ENCODE peak calls at places on chromosomes 13 and 19, in seven cellular contexts. U, J, R, Q, E, C and V are unnamed samples. For H3K4me1, the result is how much of the 10 kb centered on the place peaks cover.

GRCh38 chr19:16825312-16826168 is 3.7 kb upstream of the SIN3B start:
- DNase-seq in Q (peak), U (peak), E (no peak), J (no peak), R (no peak), C (peak), V (no peak)

GRCh38 chr13:34883381-34883780 is 58.7 kb upstream of the NBEA start:
- DNase-seq in E (no peak), Q (no peak), R (no peak), U (no peak), C (no peak), J (no peak), V (no peak)

GRCh38 chr19:28578208-28578607 is 634.7 kb downstream of the UQCRFS1 start:
- DNase-seq in Q (no peak), C (no peak), U (no peak), R (no peak), E (no peak), J (no peak), V (no peak)

GRCh38 chr19:29515706-29516357 is 10.0 kb upstream of the VSTM2B start:
- DNase-seq in Q (no peak), C (peak), R (no peak), U (no peak), J (peak), E (peak), V (no peak)

GRCh38 chr19:42309686-42310085 is 3.4 kb upstream of the TMEM145 start:
- DNase-seq in Q (no peak), J (no peak), R (no peak), C (no peak), U (no peak), E (no peak), V (no peak)

GRCh38 chr13:33349996-33350826 is 64.7 kb upstream of the STARD13 start:
- DNase-seq in J (peak), C (peak), R (no peak), U (peak), E (peak), Q (peak), V (no peak)

GRCh38 chr19:49161987-49162386 is 4.4 kb downstream of the TRPM4 start:
- DNase-seq in J (no peak), U (no peak), Q (peak), C (peak), E (no peak), R (no peak), V (no peak)

GRCh38 chr13:46751811-46752635 is 44.9 kb downstream of the ESD start:
- DNase-seq in J (no peak), U (no peak), Q (peak), R (no peak), E (no peak), C (no peak), V (no peak)

GRCh38 chr13:112890316-112891131 is 78.5 kb upstream of the MCF2L start:
- DNase-seq in E (peak), C (no peak), J (peak), R (no peak), Q (no peak), U (no peak), V (no peak)

GRCh38 chr13:23583491-23583890 is 13.3 kb downstream of the TNFRSF19 start:
- DNase-seq in J (no peak), U (peak), E (no peak), C (no peak), Q (no peak), R (no peak), V (no peak)

GRCh38 chr19:16527971-16528521 is 14.2 kb downstream of the CHERP start:
- DNase-seq in J (no peak), C (no peak), R (no peak), E (no peak), U (peak), Q (peak), V (no peak)

GRCh38 chr13:101317986-101318523 is 98.3 kb downstream of the NALCN start:
- DNase-seq in U (no peak), J (no peak), C (no peak), E (no peak), R (no peak), Q (no peak), V (no peak)

GRCh38 chr19:55372316-55373081 is 2.2 kb upstream of the IL11 start:
- DNase-seq in R (no peak), E (no peak), Q (peak), C (no peak), U (no peak), J (no peak), V (no peak)

GRCh38 chr19:39304185-39304513 is 7.9 kb downstream of the IFNL1 start:
- DNase-seq in R (no peak), C (no peak), E (no peak), U (no peak), J (no peak), Q (no peak), V (no peak)

GRCh38 chr13:21326155-21327030 is 132.7 kb downstream of the ZDHHC20 start:
- DNase-seq in E (no peak), R (no peak), U (peak), J (peak), Q (peak), C (no peak), V (no peak)

GRCh38 chr19:40744554-40745401 is 5.5 kb downstream of the ACTMAP start:
- DNase-seq in Q (no peak), R (no peak), C (no peak), E (peak), J (no peak), U (no peak), V (no peak)

GRCh38 chr13:38641164-38641948 is 45.5 kb upstream of the FREM2 start:
- DNase-seq in Q (peak), E (no peak), U (no peak), C (no peak), R (no peak), J (no peak), V (no peak)

GRCh38 chr19:13796301-13797057 is 1.2 kb downstream of the ZSWIM4 start:
- DNase-seq in R (peak), J (no peak), E (peak), Q (peak), C (peak), U (peak), V (no peak)

GRCh38 chr13:34942732-34943674 is 933 bp downstream of the NBEA start:
- DNase-seq in E (peak), J (peak), U (no peak), R (no peak), Q (peak), C (peak), V (no peak)

GRCh38 chr13:94617389-94618000 is 15.8 kb downstream of the GPR180 start:
- DNase-seq in R (no peak), E (no peak), Q (peak), C (no peak), U (peak), J (no peak), V (no peak)

GRCh38 chr13:28679628-28680027 is 20.7 kb downstream of the POMP start:
- DNase-seq in J (no peak), C (no peak), R (no peak), Q (peak), U (peak), E (no peak), V (no peak)

GRCh38 chr13:30766234-30766633 is 30.9 kb downstream of the ALOX5AP start:
- DNase-seq in Q (no peak), U (no peak), J (no peak), R (no peak), C (no peak), E (no peak), V (no peak)

GRCh38 chr13:34943675-34944634 is 1.9 kb downstream of the NBEA start:
- DNase-seq in C (no peak), U (no peak), E (no peak), J (no peak), Q (no peak), R (no peak), V (no peak)

GRCh38 chr13:29991343-29991742 is 140.9 kb upstream of the UBL3 start:
- DNase-seq in C (no peak), J (no peak), E (no peak), U (peak), R (no peak), Q (peak), V (no peak)

GRCh38 chr13:23753523-23753922 is 135.7 kb downstream of the MIPEP start:
- DNase-seq in C (no peak), R (no peak), U (peak), E (no peak), Q (peak), J (no peak), V (no peak)

GRCh38 chr13:45584816-45585215 is 30.7 kb downstream of the ERICH6B start:
- DNase-seq in E (no peak), J (no peak), C (no peak), Q (peak), U (no peak), R (no peak), V (no peak)

GRCh38 chr19:5220866-5221265 is 119.7 kb downstream of the PTPRS start:
- DNase-seq in R (no peak), E (no peak), U (no peak), J (no peak), C (no peak), Q (no peak), V (no peak)

GRCh38 chr19:29528350-29528945 is 2.7 kb downstream of the VSTM2B start:
- DNase-seq in J (peak), R (no peak), C (peak), U (peak), E (no peak), Q (peak), V (no peak)

GRCh38 chr13:43083750-43084149 is 60.4 kb downstream of the DNAJC15 start:
- DNase-seq in Q (no peak), J (no peak), R (no peak), E (no peak), U (no peak), C (no peak), V (no peak)

GRCh38 chr19:5974721-5975387 is 3.1 kb downstream of the RANBP3 start:
- DNase-seq in J (no peak), R (no peak), E (peak), C (no peak), U (no peak), Q (peak), V (no peak)

GRCh38 chr19:29662604-29663404 is 2.5 kb upstream of the PLEKHF1 start:
- DNase-seq in Q (peak), E (peak), J (peak), R (peak), C (peak), U (peak), V (no peak)

GRCh38 chr19:3606690-3607289 is at the start of gene TBXA2R:
- DNase-seq in R (peak), J (peak), Q (peak), C (peak), E (peak), U (peak), V (no peak)

GRCh38 chr19:3604987-3605343 is 1.7 kb downstream of the TBXA2R start:
- DNase-seq in C (peak), R (no peak), Q (no peak), E (no peak), U (no peak), J (no peak), V (no peak)

GRCh38 chr19:3605770-3606169 is 905 bp downstream of the TBXA2R start:
- DNase-seq in C (no peak), J (no peak), R (no peak), U (no peak), Q (no peak), E (no peak), V (no peak)

GRCh38 chr19:3605361-3605760 is 1.3 kb downstream of the TBXA2R start:
- DNase-seq in E (no peak), R (no peak), U (no peak), Q (no peak), J (no peak), C (no peak), V (no peak)

DNA sequence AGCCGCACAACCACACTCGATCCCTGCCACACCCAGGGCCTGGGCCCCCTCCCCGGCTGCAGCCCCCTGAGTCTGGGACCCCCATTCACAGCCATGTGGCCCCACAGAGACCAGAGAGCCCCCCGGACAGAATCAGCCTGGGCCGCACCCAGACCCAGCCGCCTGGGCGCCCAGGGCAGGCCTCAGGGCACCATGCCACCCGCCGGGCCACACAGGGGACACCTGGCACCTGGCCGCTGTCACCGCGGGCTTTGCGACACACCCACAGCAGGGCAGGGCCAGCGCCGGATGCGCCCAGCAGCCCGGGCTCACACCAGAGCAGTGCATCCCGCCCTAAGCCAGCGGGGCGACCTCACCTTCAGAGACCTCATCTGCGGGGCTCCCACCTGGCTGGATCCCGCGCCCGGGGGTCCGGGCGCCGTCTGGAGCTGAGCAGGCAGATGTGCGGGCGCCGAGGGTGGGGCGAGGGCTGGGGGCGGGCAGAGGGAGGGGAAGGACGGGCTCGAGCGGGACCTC is 443 bp downstream of the TBXA2R start:
- DNase-seq in U (no peak), Q (peak), J (peak), R (no peak), E (peak), C (peak), V (no peak)
- H3K27ac ChIP-seq in U (no peak), Q (no peak), J (no peak), R (peak), E (peak), C (peak), V (peak)

GRCh38 chr13:27474751-27475268 is 24.4 kb upstream of the MTIF3 start:
- DNase-seq in J (no peak), E (no peak), U (no peak), Q (no peak), R (no peak), C (no peak), V (no peak)
- H3K4me1 ChIP-seq in J (under half), E (under half), U (under half), Q (under half), R (under half), C (under half), V (under half)

DNA sequence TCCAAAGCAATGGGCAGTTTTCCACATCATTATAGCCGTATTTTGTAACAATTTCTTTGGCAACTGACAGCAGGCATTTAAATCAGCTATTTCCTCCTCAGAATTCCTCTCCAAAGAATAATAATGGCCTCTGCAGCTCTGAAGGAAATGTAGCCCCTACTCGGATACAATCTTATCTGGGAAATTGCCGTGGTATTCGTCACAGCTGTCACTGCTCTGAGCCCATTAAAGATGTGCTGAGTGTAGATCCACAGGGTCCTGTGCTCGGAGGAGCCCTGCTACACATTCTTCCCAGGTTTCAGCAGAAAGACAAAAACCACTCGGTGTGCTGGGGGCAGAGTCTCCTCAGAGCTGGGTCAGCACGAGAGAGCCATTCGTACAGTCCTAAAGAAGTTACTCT is 33.1 kb downstream of the MZT1 start:
- DNase-seq in Q (no peak), J (no peak), C (no peak), E (no peak), R (no peak), U (no peak), V (no peak)
- H3K27ac ChIP-seq in Q (no peak), J (no peak), C (no peak), E (no peak), R (no peak), U (no peak), V (no peak)

GRCh38 chr13:80962855-80963254 is 621.9 kb upstream of the SPRY2 start:
- DNase-seq in Q (no peak), E (no peak), J (no peak), U (peak), C (no peak), R (no peak), V (no peak)
- H3K4me1 ChIP-seq in Q (under half), E (under half), J (under half), U (under half), C (under half), R (under half), V (under half)

GRCh38 chr13:97200081-97200942 is 21.8 kb upstream of the MBNL2 start:
- DNase-seq in C (no peak), R (no peak), J (no peak), E (no peak), U (no peak), Q (no peak), V (no peak)
- H3K27ac ChIP-seq in C (no peak), R (no peak), J (no peak), E (no peak), U (no peak), Q (no peak), V (no peak)

DNA sequence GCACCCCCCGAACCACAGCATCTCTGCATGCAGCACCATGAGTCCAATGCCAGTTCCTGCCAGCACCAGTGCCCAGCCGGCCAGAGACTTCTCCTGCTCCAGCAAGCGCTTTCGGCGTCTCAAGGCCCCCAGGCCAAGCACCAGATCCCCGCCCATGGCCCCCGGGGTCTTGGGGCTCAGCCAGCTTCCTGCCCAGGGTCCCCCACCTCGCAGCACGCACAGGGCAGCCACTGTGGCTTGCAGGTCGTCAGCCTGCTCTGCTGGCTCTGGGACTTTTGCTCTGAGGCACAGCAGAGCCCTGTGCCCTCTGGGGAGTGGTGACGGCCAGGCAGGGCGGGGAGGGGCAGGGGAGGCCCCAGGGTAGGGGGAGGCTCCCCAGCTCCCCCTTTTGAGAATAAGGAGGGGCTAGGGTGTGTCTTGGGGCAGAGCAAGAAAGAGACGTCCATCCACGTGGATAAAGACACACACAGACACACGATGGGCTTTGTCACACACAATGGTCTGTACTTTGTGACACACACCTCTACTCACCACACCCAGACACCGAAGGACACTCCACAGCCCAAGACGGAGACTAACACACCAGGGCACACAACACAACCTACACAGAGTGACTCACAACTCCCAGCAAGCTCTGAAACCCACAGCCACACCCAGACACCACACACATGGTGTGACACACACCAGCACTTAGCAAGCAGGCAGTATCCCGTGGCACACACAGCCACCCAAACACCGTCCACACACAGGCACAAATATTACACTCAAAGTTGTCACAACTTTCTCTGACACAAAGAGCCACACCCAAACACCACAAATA is at the start of gene KCNN4:
- DNase-seq in C (peak), R (no peak), Q (peak), U (peak), J (no peak), E (no peak), V (no peak)
- H3K4me1 ChIP-seq in C (under half), R (under half), Q (under half), U (under half), J (under half), E (under half), V (half or more)

GRCh38 chr13:51733656-51734334 is 70.2 kb downstream of the DHRS12 start:
- DNase-seq in R (no peak), U (no peak), J (no peak), Q (peak), C (no peak), E (no peak), V (no peak)
- H3K27ac ChIP-seq in R (no peak), U (no peak), J (no peak), Q (peak), C (peak), E (no peak), V (no peak)

GRCh38 chr13:114111577-114111976 is 20.8 kb downstream of the RASA3 start:
- DNase-seq in C (no peak), R (no peak), Q (peak), U (peak), E (no peak), J (peak), V (no peak)
- H3K4me1 ChIP-seq in C (under half), R (under half), Q (under half), U (half or more), E (under half), J (under half), V (under half)

DNA sequence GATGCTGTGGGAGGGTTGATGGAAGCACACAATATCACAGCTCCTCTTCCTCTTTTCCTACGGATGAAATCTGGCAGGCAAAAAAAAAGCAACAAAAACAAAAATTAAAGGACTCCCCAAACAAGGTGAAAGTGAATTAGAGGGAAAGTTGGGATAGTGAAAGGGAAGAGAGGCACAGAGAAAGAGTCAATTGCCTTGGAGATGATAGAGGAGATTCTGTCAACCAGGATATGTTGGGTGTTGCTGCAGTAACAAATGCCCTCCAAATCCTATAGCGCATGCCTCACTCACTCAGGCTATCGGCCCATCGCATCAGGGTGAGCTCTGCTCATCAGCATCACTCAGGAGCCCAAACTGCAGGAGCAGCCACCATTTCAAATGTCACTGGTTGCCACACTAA is 119.1 kb downstream of the DLEU7 start:
- DNase-seq in U (no peak), R (no peak), E (no peak), J (no peak), C (no peak), Q (no peak), V (no peak)
- H3K27ac ChIP-seq in U (no peak), R (no peak), E (no peak), J (no peak), C (no peak), Q (no peak), V (no peak)

DNA sequence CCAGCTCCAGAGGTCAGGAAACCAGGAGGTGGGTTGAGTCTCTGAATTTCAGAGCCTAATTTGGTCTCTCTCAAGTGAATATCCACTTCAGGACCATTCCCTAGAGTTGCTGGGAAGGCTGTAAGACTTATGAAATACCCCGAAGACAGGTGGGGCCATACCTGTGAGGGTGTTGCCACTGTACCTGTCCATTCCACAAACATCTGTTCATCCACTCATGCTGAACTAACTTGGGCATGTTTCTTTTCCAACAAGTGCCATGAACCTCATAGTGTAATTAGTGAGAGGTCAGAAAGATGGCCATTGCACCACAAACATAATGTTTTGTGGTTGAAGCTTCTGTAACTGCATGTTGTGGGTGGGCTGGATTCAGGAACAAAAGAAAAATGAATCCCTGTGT is 7.8 kb downstream of the ILF3 start:
- DNase-seq in E (no peak), C (no peak), J (no peak), Q (no peak), R (no peak), U (no peak), V (no peak)
- H3K4me1 ChIP-seq in E (half or more), C (under half), J (under half), Q (under half), R (half or more), U (under half), V (half or more)